ENCODE peak calls at places on chromosomes 6 and 20, in ten cellular contexts. A is mammary epithelial cell; O is IMR-90; S is lower lobe of right lung; H is vagina; C is Panc1; Z is effector memory CD4-positive, alpha-beta T cell; N is stomach; T is Peyer's patch; M is left ventricle myocardium inferior. Q is an unnamed sample.
A peak's percentile ranks its signal among the peaks of the same experiment; 100 is the strongest.

GRCh38 chr20:40811004-40811403 is 122.0 kb upstream of the MAFB start:
- DNase-seq in A (no peak), O (no peak), S (no peak), H (peak; percentile 74), C (no peak), Z (no peak), N (no peak), T (no peak), M (no peak), Q (no peak)

GRCh38 chr6:157944983-157945931 is 36.4 kb upstream of the SYNJ2 start:
- DNase-seq in A (no peak), O (peak; percentile 71), S (no peak), H (no peak), C (no peak), Z (no peak), N (no peak), T (no peak), M (no peak), Q (no peak)

GRCh38 chr6:82144852-82145332 is 102.7 kb downstream of the IBTK start:
- DNase-seq in A (peak; percentile 94), O (peak; percentile 93), S (no peak), H (no peak), C (peak; percentile 47), Z (no peak), N (peak; percentile 37), T (peak; percentile 72), M (peak; percentile 56), Q (no peak)

GRCh38 chr6:41460742-41461336 is 85.3 kb upstream of the FOXP4 start:
- DNase-seq in A (no peak), O (no peak), S (no peak), H (no peak), C (no peak), Z (no peak), N (no peak), T (no peak), M (no peak), Q (no peak)

GRCh38 chr6:20978176-20978614 is 443.9 kb downstream of the CDKAL1 start:
- DNase-seq in A (no peak), O (peak; percentile 91), S (no peak), H (no peak), C (no peak), Z (no peak), N (no peak), T (no peak), M (no peak), Q (peak; percentile 56)

GRCh38 chr20:45727044-45727443 is 4.9 kb downstream of the SPINT4 start:
- DNase-seq in A (peak; percentile 8), O (no peak), S (no peak), H (no peak), C (no peak), Z (no peak), N (no peak), T (no peak), M (no peak), Q (no peak)

GRCh38 chr6:33481192-33481591 is 26.8 kb downstream of the ZBTB9 start:
- DNase-seq in A (no peak), O (no peak), S (no peak), H (no peak), C (no peak), Z (no peak), N (no peak), T (no peak), M (no peak), Q (no peak)

GRCh38 chr6:73803562-73804221 is 107.7 kb downstream of the CD109 start:
- DNase-seq in A (peak; percentile 91), O (peak; percentile 97), S (no peak), H (no peak), C (no peak), Z (no peak), N (no peak), T (no peak), M (no peak), Q (no peak)

GRCh38 chr6:34095136-34095505 is 50.8 kb downstream of the GRM4 start:
- DNase-seq in A (no peak), O (no peak), S (no peak), H (no peak), C (no peak), Z (no peak), N (no peak), T (no peak), M (no peak), Q (no peak)

GRCh38 chr6:146357578-146358340 is 185.9 kb upstream of the RAB32 start:
- DNase-seq in A (peak; percentile 70), O (peak; percentile 27), S (no peak), H (no peak), C (peak; percentile 74), Z (no peak), N (no peak), T (no peak), M (no peak), Q (peak; percentile 34)

GRCh38 chr6:107116328-107116892 is 1.1 kb upstream of the BEND3 start:
- DNase-seq in A (peak; percentile 16), O (no peak), S (peak; percentile 58), H (no peak), C (no peak), Z (no peak), N (peak; percentile 57), T (peak; percentile 61), M (no peak), Q (no peak)

GRCh38 chr6:63441266-63441956 is 121.6 kb upstream of the LGSN start:
- DNase-seq in A (no peak), O (no peak), S (no peak), H (no peak), C (no peak), Z (no peak), N (no peak), T (no peak), M (no peak), Q (no peak)

GRCh38 chr20:18734525-18735189 is 78.9 kb upstream of the SCP2D1 start:
- DNase-seq in A (no peak), O (no peak), S (no peak), H (no peak), C (no peak), Z (no peak), N (no peak), T (no peak), M (no peak), Q (no peak)

GRCh38 chr6:14738933-14739332 is 506.9 kb upstream of the JARID2 start:
- DNase-seq in A (no peak), O (no peak), S (no peak), H (no peak), C (no peak), Z (no peak), N (no peak), T (no peak), M (no peak), Q (no peak)

GRCh38 chr20:11387189-11387754 is 530.4 kb upstream of the BTBD3 start:
- DNase-seq in A (peak; percentile 97), O (peak; percentile 99), S (no peak), H (no peak), C (peak; percentile 35), Z (no peak), N (no peak), T (no peak), M (no peak), Q (no peak)

GRCh38 chr6:138109042-138109997 is 2.1 kb upstream of the PERP start:
- DNase-seq in A (peak; percentile 76), O (peak; percentile 70), S (peak; percentile 55), H (no peak), C (peak; percentile 88), Z (peak; percentile 54), N (peak; percentile 85), T (peak; percentile 92), M (peak; percentile 51), Q (peak; percentile 15)
- H3K4me3 ChIP-seq in A (peak overlapping the region; percentile 7), O (no peak overlapping the region), S (no peak overlapping the region), H (no peak overlapping the region), C (peak overlapping the region; percentile 90), Z (no peak overlapping the region), N (no peak overlapping the region), T (no peak overlapping the region), M (no peak overlapping the region), Q (no peak overlapping the region)

GRCh38 chr6:134691180-134691579 is 258.7 kb downstream of the ALDH8A1 start:
- DNase-seq in A (no peak), O (no peak), S (no peak), H (no peak), C (no peak), Z (no peak), N (no peak), T (no peak), M (no peak), Q (no peak)
- H3K36me3 ChIP-seq in A (no peaks in the 10 kb centered on the region), O (no peaks in the 10 kb centered on the region), S (no peaks in the 10 kb centered on the region), H (no peaks in the 10 kb centered on the region), C (no peaks in the 10 kb centered on the region), Z (no peaks in the 10 kb centered on the region), N (no peaks in the 10 kb centered on the region), T (no peaks in the 10 kb centered on the region), M (no peaks in the 10 kb centered on the region), Q (no peaks in the 10 kb centered on the region)

GRCh38 chr6:50829898-50830439 is 11.3 kb downstream of the TFAP2B start:
- DNase-seq in A (no peak), O (no peak), S (no peak), H (no peak), C (no peak), Z (no peak), N (no peak), T (no peak), M (no peak), Q (no peak)
- H3K27me3 ChIP-seq in A (peaks cover 31% of the 10 kb centered on the region), O (peaks cover 12% of the 10 kb centered on the region), S (peaks cover 76% of the 10 kb centered on the region), H (peaks cover 8% of the 10 kb centered on the region), C (peaks cover 4% of the 10 kb centered on the region), Z (peaks cover 4% of the 10 kb centered on the region), N (peaks cover 56% of the 10 kb centered on the region), T (peaks cover 19% of the 10 kb centered on the region), M (peaks cover 100% of the 10 kb centered on the region), Q (peaks cover 4% of the 10 kb centered on the region)

DNA sequence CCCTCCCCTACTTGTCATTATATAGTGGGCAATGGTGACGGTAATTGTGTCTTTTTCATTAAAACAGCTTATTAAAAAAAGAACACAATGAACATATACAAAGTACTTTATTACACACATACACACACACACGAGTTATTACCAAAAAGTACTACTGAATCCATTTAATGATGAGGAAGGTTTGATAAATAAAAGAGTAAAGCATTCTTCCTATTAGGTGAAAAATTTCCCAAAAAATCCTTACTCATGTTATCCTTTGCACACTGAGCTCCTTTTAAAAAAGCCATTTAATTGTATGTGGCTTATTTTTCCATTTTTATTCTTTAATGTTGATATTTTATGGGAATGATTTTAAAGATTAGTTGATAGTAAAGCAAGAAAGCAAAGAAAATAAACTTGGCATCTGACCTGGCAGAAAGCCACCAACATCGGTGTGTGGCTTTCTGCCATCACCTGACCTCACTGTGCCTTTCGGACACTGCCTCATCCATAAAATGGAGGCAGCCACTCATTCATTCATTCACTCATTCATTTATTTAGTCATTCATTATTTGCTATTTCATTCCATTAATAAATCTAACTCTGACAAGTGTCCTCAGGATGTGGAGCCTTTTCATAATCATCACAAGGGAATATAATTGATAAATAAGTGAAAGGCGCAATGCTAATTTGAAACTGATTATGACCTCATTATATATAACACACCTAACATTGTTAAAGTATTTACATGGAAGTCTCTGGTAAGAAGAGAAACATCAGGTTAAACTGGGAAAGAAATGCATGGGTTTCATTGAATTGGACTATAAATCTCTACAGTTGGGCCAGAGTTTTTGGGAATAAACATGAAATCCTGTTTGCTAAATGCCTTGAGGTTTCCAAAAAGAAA is 727 bp upstream of the SGK1 start:
- DNase-seq in A (no peak), O (no peak), S (no peak), H (no peak), C (no peak), Z (no peak), N (no peak), T (no peak), M (no peak), Q (no peak)
- H3K4me3 ChIP-seq in A (no peak overlapping the region), O (no peak overlapping the region), S (peak overlapping the region; percentile 52), H (peak overlapping the region; percentile 60), C (no peak overlapping the region), Z (no peak overlapping the region), N (no peak overlapping the region), T (no peak overlapping the region), M (peak overlapping the region; percentile 75), Q (no peak overlapping the region)

GRCh38 chr6:69763763-69764162 is 33.0 kb downstream of the LMBRD1 start:
- DNase-seq in A (no peak), O (no peak), S (no peak), H (no peak), C (no peak), Z (no peak), N (no peak), T (no peak), M (no peak), Q (no peak)
- H3K36me3 ChIP-seq in A (no peaks in the 10 kb centered on the region), O (no peaks in the 10 kb centered on the region), S (no peaks in the 10 kb centered on the region), H (no peaks in the 10 kb centered on the region), C (no peaks in the 10 kb centered on the region), Z (no peaks in the 10 kb centered on the region), N (no peaks in the 10 kb centered on the region), T (no peaks in the 10 kb centered on the region), M (peaks cover 3% of the 10 kb centered on the region), Q (no peaks in the 10 kb centered on the region)

Q was measured in GM06990.